ENCODE peak calls at places on chromosomes 3 and 15, in six cellular contexts. R, G, V, W, L and J are unnamed samples.

GRCh38 chr15:61524091-61524490 is 295.0 kb upstream of the RORA start:
- DNase-seq in R (no peak), W (no peak), V (no peak), G (no peak), L (no peak), J (no peak)

GRCh38 chr3:178754852-178755510 is 218.7 kb downstream of the KCNMB2 start:
- DNase-seq in G (no peak), R (no peak), L (no peak), V (no peak), W (no peak), J (no peak)

GRCh38 chr3:32195995-32196540 is 42.4 kb upstream of the CMTM8 start:
- DNase-seq in W (no peak), R (no peak), V (no peak), L (no peak), G (no peak), J (no peak)

GRCh38 chr3:64399205-64399800 is 174.0 kb upstream of the PRICKLE2 start:
- DNase-seq in L (peak; percentile 60), R (no peak), G (peak; percentile 35), W (peak; percentile 5), V (no peak), J (no peak)

GRCh38 chr3:159711560-159712333 is 276.9 kb upstream of the IL12A start:
- DNase-seq in L (peak; percentile 49), R (no peak), G (peak; percentile 88), V (no peak), W (no peak), J (no peak)

GRCh38 chr3:183213941-183214612 is 39.0 kb upstream of the B3GNT5 start:
- DNase-seq in L (no peak), R (no peak), W (no peak), G (no peak), V (no peak), J (no peak)

GRCh38 chr3:175732053-175732452 is 872.9 kb downstream of the NAALADL2 start:
- DNase-seq in G (no peak), V (no peak), L (no peak), W (no peak), R (no peak), J (no peak)

GRCh38 chr3:37862712-37863551 is 1.3 kb downstream of the CTDSPL start:
- DNase-seq in V (no peak), R (no peak), W (no peak), G (peak; percentile 44), L (peak; percentile 12), J (no peak)